ENCODE peak calls at places on chromosome 7, in four cellular contexts. T is type B pancreatic cell, F is cardiac muscle cell, Q is amniotic stem cell. M is an unnamed sample.

GRCh38 chr7:3300221-3300650 is 816 bp upstream of the SDK1 start:
- DNase-seq in Q (no peak), F (no peak), T (no peak), M (no peak)

GRCh38 chr7:138825049-138825721 is 27.2 kb upstream of the ATP6V0A4 start:
- DNase-seq in T (no peak), F (no peak), Q (no peak), M (no peak)

GRCh38 chr7:14761506-14762296 is 140.8 kb downstream of the DGKB start:
- DNase-seq in F (peak), Q (peak), T (no peak), M (peak)

GRCh38 chr7:24731313-24731712 is 26.0 kb downstream of the GSDME start:
- DNase-seq in F (no peak), T (no peak), Q (no peak), M (no peak)

GRCh38 chr7:27576360-27576944 is 86.2 kb downstream of the HIBADH start:
- DNase-seq in F (peak), Q (no peak), T (no peak), M (no peak)

GRCh38 chr7:21044913-21045312 is 258.2 kb upstream of the SP8 start:
- DNase-seq in F (no peak), Q (no peak), T (no peak), M (no peak)

GRCh38 chr7:104509874-104510273 is 181.5 kb downstream of the LHFPL3 start:
- DNase-seq in Q (no peak), T (no peak), F (no peak), M (no peak)

GRCh38 chr7:1242601-1243289 is 10.1 kb downstream of the UNCX start:
- DNase-seq in T (no peak), Q (no peak), F (no peak), M (no peak)

GRCh38 chr7:38368191-38368605 is 94.8 kb upstream of the TARP start:
- DNase-seq in Q (no peak), T (no peak), F (peak), M (peak)

GRCh38 chr7:457814-458510 is 61.7 kb downstream of the PDGFA start:
- DNase-seq in F (no peak), Q (no peak), T (no peak), M (no peak)

GRCh38 chr7:89332026-89332425 is 536.5 kb upstream of the TEX47 start:
- DNase-seq in F (no peak), Q (no peak), T (no peak), M (no peak)

GRCh38 chr7:27172823-27173411 is 1.2 kb downstream of the HOXA10 start:
- DNase-seq in T (no peak), Q (no peak), F (no peak), M (peak)

GRCh38 chr7:44615149-44615611 is 8.8 kb downstream of the OGDH start:
- DNase-seq in Q (no peak), T (no peak), F (no peak), M (peak)

GRCh38 chr7:17802056-17802455 is 138.2 kb downstream of the SNX13 start:
- DNase-seq in Q (no peak), T (no peak), F (no peak), M (no peak)

GRCh38 chr7:40301486-40302065 is 166.8 kb downstream of the SUGCT start:
- DNase-seq in T (no peak), Q (no peak), F (no peak), M (no peak)

GRCh38 chr7:55526770-55527169 is 45.5 kb downstream of the VOPP1 start:
- DNase-seq in Q (no peak), F (no peak), T (no peak), M (no peak)

GRCh38 chr7:44664756-44665461 is 58.5 kb downstream of the OGDH start:
- DNase-seq in F (no peak), Q (no peak), T (no peak), M (no peak)

GRCh38 chr7:122676466-122676865 is 22.5 kb downstream of the RNF133 start:
- DNase-seq in Q (no peak), T (no peak), F (no peak), M (no peak)

GRCh38 chr7:112520787-112521186 is 40.0 kb downstream of the LSMEM1 start:
- DNase-seq in T (no peak), F (no peak), Q (no peak), M (no peak)

GRCh38 chr7:91537260-91538152 is 273.3 kb downstream of the FZD1 start:
- DNase-seq in T (no peak), F (no peak), Q (no peak), M (no peak)

GRCh38 chr7:148772297-148773089 is 73.8 kb downstream of the CUL1 start:
- DNase-seq in Q (peak), T (no peak), F (peak), M (no peak)

GRCh38 chr7:98287486-98287959 is 6.0 kb downstream of the BRI3 start:
- DNase-seq in F (no peak), Q (no peak), T (no peak), M (peak)

GRCh38 chr7:133703547-133703946 is 423.6 kb upstream of the LRGUK start:
- DNase-seq in T (no peak), F (peak), Q (peak), M (no peak)

GRCh38 chr7:30448461-30449189 is 30.0 kb downstream of the NOD1 start:
- DNase-seq in T (no peak), Q (no peak), F (no peak), M (no peak)

GRCh38 chr7:44273681-44274622 is 51.4 kb downstream of the CAMK2B start:
- DNase-seq in F (no peak), Q (no peak), T (no peak), M (no peak)

GRCh38 chr7:130736298-130736900 is 2.4 kb upstream of the KLF14 start:
- DNase-seq in T (no peak), Q (no peak), F (no peak), M (no peak)

GRCh38 chr7:88344271-88344670 is 37.6 kb upstream of the STEAP4 start:
- DNase-seq in F (no peak), Q (no peak), T (no peak), M (no peak)

GRCh38 chr7:126569402-126569801 is 683.3 kb downstream of the GRM8 start:
- DNase-seq in Q (no peak), F (no peak), T (no peak), M (no peak)

GRCh38 chr7:113331155-113331898 is 213.0 kb upstream of the SMIM30 start:
- DNase-seq in F (peak), T (no peak), Q (no peak), M (no peak)

GRCh38 chr7:122300607-122301079 is 3.9 kb downstream of the FEZF1 start:
- DNase-seq in F (peak), Q (no peak), T (no peak), M (no peak)

M was measured in transverse colon.